ENCODE peak calls at places on chromosomes 12 and 14, in ten cellular contexts. F is effector CD8-positive, alpha-beta T cell; C is osteocyte; B is bronchial epithelial cell; T is stimulated activated CD8-positive, alpha-beta memory T cell treated with anti-CD3 and anti-CD28 coated beads, Interleukin-2, amount 100 ng/mL, for 1 hour; J is HuH-7.5; R is astrocyte of the cerebellum; W is Kasumi-1; D is spleen; X is head of caudate nucleus. H is an unnamed sample.

GRCh38 chr12:111448831-111449790 is 43.4 kb downstream of the SH2B3 start:
- DNase-seq in F (no peak), B (no peak), R (no peak), C (peak), D (no peak), W (no peak), T (no peak), X (no peak), J (no peak), H (no peak)

GRCh38 chr12:76719171-76719631 is 44.7 kb upstream of the ZDHHC17 start:
- DNase-seq in W (no peak), B (no peak), F (no peak), R (no peak), J (no peak), C (no peak), D (no peak), T (no peak), X (no peak), H (no peak)

GRCh38 chr12:15532364-15532977 is 210.2 kb downstream of the PTPRO start:
- DNase-seq in B (peak), T (no peak), X (no peak), J (peak), F (peak), W (peak), D (no peak), R (peak), C (no peak), H (peak)

GRCh38 chr12:110744176-110744575 is 1.5 kb upstream of the PPP1CC start:
- DNase-seq in T (no peak), R (no peak), X (peak), C (no peak), F (no peak), J (no peak), B (no peak), W (no peak), D (no peak), H (no peak)

GRCh38 chr14:67602995-67603545 is 3.0 kb upstream of the PIGH start:
- DNase-seq in B (peak), R (no peak), J (no peak), W (no peak), T (no peak), F (no peak), D (no peak), C (no peak), X (no peak), H (no peak)

GRCh38 chr14:53409974-53410373 is 256.9 kb upstream of the DDHD1 start:
- DNase-seq in X (no peak), J (no peak), C (no peak), D (no peak), W (no peak), T (no peak), B (peak), F (no peak), R (no peak), H (no peak)

GRCh38 chr12:27969011-27969900 is 3.3 kb downstream of the PTHLH start:
- DNase-seq in B (no peak), D (peak), X (peak), T (no peak), J (peak), W (peak), R (no peak), F (no peak), C (no peak), H (no peak)

GRCh38 chr12:107760207-107760816 is 625 bp downstream of the PRDM4 start:
- DNase-seq in T (no peak), C (peak), J (no peak), F (peak), R (no peak), B (peak), W (peak), X (no peak), D (no peak), H (peak)

GRCh38 chr12:69266045-69266635 is 26.8 kb downstream of the CPSF6 start:
- DNase-seq in X (no peak), F (no peak), D (no peak), C (no peak), J (no peak), R (no peak), B (peak), W (no peak), T (no peak), H (no peak)